ENCODE peak calls at places on chromosomes 3 and 15, in eight cellular contexts. G, L, U, E, S, Q, Z and T are unnamed samples.

GRCh38 chr15:25235391-25235790 is 203.4 kb downstream of the UBE3A start:
- DNase-seq in Q (no peak), Z (no peak), E (no peak), S (no peak), U (no peak), L (no peak), G (no peak), T (no peak)

GRCh38 chr3:194686816-194687637 is 1.3 kb downstream of the FAM43A start:
- DNase-seq in Z (peak), L (peak), E (peak), S (peak), Q (peak), U (peak), G (no peak), T (no peak)

GRCh38 chr3:128435058-128435457 is 31.6 kb downstream of the DNAJB8 start:
- DNase-seq in Z (no peak), U (peak), E (no peak), Q (no peak), L (no peak), G (peak), S (no peak), T (no peak)

GRCh38 chr15:64151727-64152506 is at the start of gene SNX22:
- DNase-seq in G (no peak), L (no peak), Q (no peak), E (no peak), U (peak), Z (no peak), S (no peak), T (no peak)

GRCh38 chr3:154430014-154430413 is at the start of gene GPR149:
- DNase-seq in S (no peak), G (no peak), E (peak), L (no peak), U (no peak), Q (no peak), Z (no peak), T (no peak)

GRCh38 chr3:49327485-49327884 is 12.4 kb downstream of the USP4 start:
- DNase-seq in Z (no peak), E (no peak), Q (no peak), S (no peak), U (no peak), G (no peak), L (no peak), T (no peak)

GRCh38 chr3:18988619-18989229 is 159.6 kb upstream of the KCNH8 start:
- DNase-seq in L (no peak), Q (peak), U (no peak), S (no peak), G (no peak), E (peak), Z (no peak), T (no peak)

GRCh38 chr3:13689373-13690265 is 140.7 kb downstream of the FBLN2 start:
- DNase-seq in E (no peak), L (no peak), Z (no peak), U (no peak), S (no peak), Q (no peak), G (no peak), T (no peak)

GRCh38 chr3:53691885-53692284 is 154.3 kb downstream of the CHDH start:
- DNase-seq in U (no peak), S (no peak), Z (no peak), G (no peak), L (no peak), Q (no peak), E (no peak), T (no peak)

GRCh38 chr15:55775316-55775715 is 32.4 kb upstream of the PRTG start:
- DNase-seq in S (no peak), E (no peak), Z (no peak), Q (no peak), G (peak), L (no peak), U (no peak), T (peak)

GRCh38 chr3:60079076-60079475 is 1029.3 kb upstream of the CFAP20DC start:
- DNase-seq in U (no peak), L (no peak), Z (no peak), E (no peak), S (no peak), G (no peak), Q (no peak), T (no peak)

GRCh38 chr3:100629728-100630127 is 20.3 kb downstream of the ADGRG7 start:
- DNase-seq in Z (no peak), E (no peak), U (no peak), G (no peak), S (no peak), Q (no peak), L (no peak), T (no peak)

GRCh38 chr3:66956740-66957139 is 41.4 kb upstream of the KBTBD8 start:
- DNase-seq in U (no peak), S (no peak), Z (no peak), E (no peak), L (no peak), Q (no peak), G (no peak), T (no peak)

GRCh38 chr3:120659285-120659684 is 22.8 kb downstream of the HGD start:
- DNase-seq in L (no peak), E (no peak), Z (no peak), S (no peak), U (no peak), Q (no peak), G (no peak), T (no peak)

GRCh38 chr3:42572278-42572677 is 9.5 kb downstream of the SEC22C start:
- DNase-seq in S (no peak), Z (no peak), G (no peak), L (peak), Q (peak), E (peak), U (no peak), T (no peak)

GRCh38 chr3:147038456-147038855 is 367.9 kb downstream of the ZIC4 start:
- DNase-seq in Z (no peak), U (no peak), S (no peak), Q (peak), G (no peak), L (no peak), E (no peak), T (peak)

GRCh38 chr3:52200981-52201679 is 3.2 kb downstream of the ALAS1 start:
- DNase-seq in U (no peak), Q (peak), Z (no peak), E (no peak), L (peak), S (no peak), G (no peak), T (no peak)

GRCh38 chr15:98888839-98889479 is 118.6 kb downstream of the PGPEP1L start:
- DNase-seq in U (no peak), G (no peak), Q (peak), E (peak), S (no peak), L (peak), Z (no peak), T (no peak)

GRCh38 chr3:160765211-160765610 is 9.2 kb downstream of the PPM1L start:
- DNase-seq in Z (no peak), G (no peak), Q (no peak), U (no peak), E (no peak), S (no peak), L (no peak), T (no peak)

GRCh38 chr3:141680620-141681389 is 57.3 kb upstream of the RNF7 start:
- DNase-seq in L (peak), Z (peak), S (peak), U (no peak), Q (peak), G (peak), E (peak), T (no peak)

GRCh38 chr15:76996526-76997401 is 1.8 kb downstream of the PSTPIP1 start:
- DNase-seq in Z (no peak), U (no peak), E (peak), S (peak), G (no peak), L (peak), Q (no peak), T (no peak)

GRCh38 chr15:74802862-74803447 is 9.7 kb upstream of the LMAN1L start:
- DNase-seq in S (no peak), U (no peak), E (no peak), Z (no peak), G (no peak), Q (no peak), L (no peak), T (no peak)

GRCh38 chr3:123521179-123521969 is 63.5 kb downstream of the HACD2 start:
- DNase-seq in G (no peak), E (peak), Z (no peak), L (peak), S (no peak), Q (peak), U (no peak), T (no peak)

GRCh38 chr3:159263750-159264561 is 462.1 kb downstream of the MFSD1 start:
- DNase-seq in U (no peak), Q (peak), S (no peak), E (peak), Z (peak), L (peak), G (no peak), T (no peak)

GRCh38 chr15:90839187-90840071 is 29.0 kb upstream of the FURIN start:
- DNase-seq in E (peak), Z (no peak), S (no peak), L (peak), G (peak), Q (peak), U (peak), T (no peak)

GRCh38 chr3:8565376-8565775 is 63.8 kb downstream of the LMCD1 start:
- DNase-seq in S (no peak), G (no peak), L (no peak), E (no peak), Q (no peak), U (no peak), Z (no peak), T (no peak)

GRCh38 chr15:88166330-88166993 is 90.1 kb downstream of the NTRK3 start:
- DNase-seq in U (no peak), L (no peak), E (peak), Z (peak), G (no peak), Q (peak), S (no peak), T (no peak)

GRCh38 chr15:84818221-84819131 is 1.3 kb downstream of the ALPK3 start:
- DNase-seq in Q (peak), G (no peak), S (no peak), Z (peak), E (peak), U (no peak), L (peak), T (no peak)

GRCh38 chr3:28950614-28951013 is 330.3 kb upstream of the RBMS3 start:
- DNase-seq in U (no peak), E (no peak), S (no peak), L (no peak), Q (no peak), G (no peak), Z (no peak), T (no peak)

GRCh38 chr3:170909129-170909903 is 879 bp upstream of the EIF5A2 start:
- DNase-seq in Z (no peak), E (peak), G (no peak), S (no peak), U (no peak), Q (peak), L (peak), T (peak)

GRCh38 chr3:138399766-138400165 is 34.6 kb upstream of the ESYT3 start:
- DNase-seq in Z (no peak), L (no peak), G (no peak), U (no peak), E (no peak), Q (no peak), S (no peak), T (no peak)

GRCh38 chr15:68818088-68818670 is 2.5 kb downstream of the ANP32A start:
- DNase-seq in E (peak), G (peak), Z (peak), Q (peak), S (peak), U (peak), L (peak), T (no peak)

DNA sequence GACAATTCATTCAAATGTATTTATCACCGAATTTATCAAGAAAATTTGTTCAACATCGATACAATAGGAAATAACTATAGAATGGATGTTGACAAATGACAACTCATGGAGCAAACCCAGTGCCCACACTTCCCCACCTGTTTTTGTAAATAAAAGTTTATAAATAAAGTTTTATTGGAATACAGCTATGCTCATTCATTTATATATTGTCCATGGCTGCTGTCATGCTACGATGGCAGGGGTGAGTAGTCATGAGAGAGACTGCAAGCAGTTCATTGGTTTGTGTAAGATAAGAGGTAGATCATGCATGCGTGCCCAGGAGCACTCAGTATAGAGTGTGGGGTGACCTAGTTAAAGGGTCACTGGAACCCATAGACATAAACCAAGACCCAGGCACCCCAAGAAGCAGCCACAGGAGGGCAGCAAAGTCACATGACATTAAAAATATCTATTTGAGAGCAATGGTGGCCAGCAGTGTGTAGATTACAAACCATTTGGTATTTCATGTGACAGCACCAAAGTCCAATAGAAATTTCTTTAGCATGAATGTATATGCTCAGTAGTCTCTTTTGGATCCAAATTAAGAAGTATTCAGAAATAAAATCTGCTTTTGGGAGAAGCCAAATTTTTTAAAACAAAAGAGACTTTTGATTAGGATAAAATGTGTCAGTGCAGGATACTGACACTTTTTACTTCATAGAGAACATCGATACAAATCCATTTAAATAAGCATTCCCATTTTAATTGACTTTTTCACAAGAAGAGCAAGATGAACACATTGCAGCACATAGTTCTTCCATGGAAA is 794.8 kb downstream of the MCTP2 start:
- DNase-seq in L (peak), U (peak), S (peak), Z (peak), Q (peak), E (peak), G (no peak), T (no peak)
- TF ChIP-seq CTCF in L (peak), U (no peak), S (peak), Z (peak), Q (peak), E (peak), G (no peak), T (peak)

GRCh38 chr15:101470548-101471239 is 18.8 kb downstream of the PCSK6 start:
- DNase-seq in U (no peak), G (no peak), Q (no peak), E (no peak), S (no peak), Z (no peak), L (no peak), T (no peak)
- H3K4me3 ChIP-seq in U (no peak), G (no peak), Q (no peak), E (no peak), S (peak), Z (no peak), L (no peak), T (no peak)

GRCh38 chr3:102745881-102746280 is 311.1 kb downstream of the ZPLD1 start:
- DNase-seq in E (no peak), Z (no peak), U (no peak), L (no peak), G (no peak), Q (peak), S (no peak), T (no peak)
- TF ChIP-seq CTCF in E (no peak), Z (no peak), U (no peak), L (no peak), G (no peak), Q (no peak), S (no peak), T (peak)

GRCh38 chr3:188944108-188944507 is 227.7 kb upstream of the TPRG1 start:
- DNase-seq in E (peak), Z (no peak), G (peak), Q (no peak), U (no peak), S (no peak), L (no peak), T (no peak)
- H3K4me3 ChIP-seq in E (no peak), Z (no peak), G (no peak), Q (no peak), U (no peak), S (no peak), L (no peak), T (no peak)

GRCh38 chr15:38769492-38769891 is 204.9 kb upstream of the RASGRP1 start:
- DNase-seq in U (no peak), Z (no peak), Q (no peak), S (no peak), G (no peak), L (no peak), E (no peak), T (no peak)

GRCh38 chr15:38768970-38769369 is 204.4 kb upstream of the RASGRP1 start:
- DNase-seq in G (no peak), E (peak), Q (peak), U (no peak), S (no peak), Z (peak), L (peak), T (no peak)
- TF ChIP-seq CTCF in G (no peak), E (peak), Q (peak), U (no peak), S (peak), Z (no peak), L (peak), T (peak)

GRCh38 chr3:186616299-186616617 is 3.4 kb downstream of the AHSG start:
- DNase-seq in L (no peak), S (no peak), G (no peak), U (no peak), E (no peak), Z (no peak), Q (no peak), T (no peak)

GRCh38 chr3:186612721-186613636 is at the start of gene AHSG:
- DNase-seq in Q (no peak), E (no peak), L (no peak), G (no peak), U (no peak), Z (no peak), S (no peak), T (no peak)

GRCh38 chr3:186614266-186614596 is 1.4 kb downstream of the AHSG start:
- DNase-seq in S (no peak), Q (no peak), Z (no peak), E (no peak), G (no peak), L (no peak), U (no peak), T (no peak)

GRCh38 chr3:186613637-186614265 is 891 bp downstream of the AHSG start:
- DNase-seq in L (no peak), Q (peak), Z (no peak), U (no peak), E (no peak), S (no peak), G (no peak), T (no peak)

DNA sequence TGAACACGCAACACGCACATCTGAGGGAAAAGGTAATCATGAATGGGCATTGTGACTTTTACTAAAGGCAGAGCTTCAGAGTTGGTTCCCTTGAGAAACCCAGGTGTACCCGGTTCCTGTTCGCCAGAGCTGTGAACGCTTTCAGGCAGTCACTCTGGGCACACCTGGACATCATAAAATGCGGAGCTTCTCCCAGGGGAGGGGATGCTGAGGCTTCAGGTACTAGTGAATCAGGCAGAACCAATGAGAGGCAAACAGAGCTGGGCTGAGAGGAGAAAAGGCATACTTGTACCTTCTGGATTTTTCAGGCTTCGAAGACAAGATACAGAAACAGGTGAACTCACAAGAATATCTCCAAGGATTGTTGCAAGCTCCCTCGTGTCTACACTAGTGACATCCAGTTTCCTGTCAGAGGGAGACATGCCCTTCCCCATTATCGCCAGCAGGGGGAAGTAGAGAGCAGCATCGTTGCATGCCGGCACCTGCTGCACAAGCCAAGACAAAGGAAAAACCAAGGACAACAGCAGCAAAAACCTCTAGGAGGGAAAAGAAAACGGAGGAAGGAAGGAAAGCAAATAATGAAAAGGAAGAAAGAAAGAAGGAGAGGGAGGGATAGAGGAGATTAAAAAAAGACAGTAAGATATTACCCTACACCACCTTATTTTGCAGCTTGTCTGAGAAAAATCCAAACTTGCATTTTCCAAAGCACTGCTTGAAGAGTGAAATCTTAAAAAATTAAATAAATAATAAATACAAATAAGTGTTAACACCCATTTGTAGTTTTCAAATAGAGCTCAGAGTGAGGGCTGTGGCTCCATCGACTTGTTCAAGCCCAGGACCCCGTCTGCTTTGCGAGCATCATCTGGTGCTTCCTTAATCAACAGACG is 2.0 kb downstream of the AHSG start:
- DNase-seq in S (peak), L (peak), Z (peak), Q (peak), E (peak), G (peak), U (peak), T (peak)
- H3K4me3 ChIP-seq in S (no peak), L (no peak), Z (no peak), Q (no peak), E (no peak), G (no peak), U (no peak), T (no peak)

GRCh38 chr3:140470211-140470610 is 207.7 kb upstream of the TRIM42 start:
- DNase-seq in G (no peak), S (no peak), U (no peak), L (no peak), Z (no peak), Q (no peak), E (no peak), T (no peak)
- TF ChIP-seq CTCF in G (no peak), S (no peak), U (no peak), L (no peak), Z (no peak), Q (no peak), E (no peak), T (no peak)

DNA sequence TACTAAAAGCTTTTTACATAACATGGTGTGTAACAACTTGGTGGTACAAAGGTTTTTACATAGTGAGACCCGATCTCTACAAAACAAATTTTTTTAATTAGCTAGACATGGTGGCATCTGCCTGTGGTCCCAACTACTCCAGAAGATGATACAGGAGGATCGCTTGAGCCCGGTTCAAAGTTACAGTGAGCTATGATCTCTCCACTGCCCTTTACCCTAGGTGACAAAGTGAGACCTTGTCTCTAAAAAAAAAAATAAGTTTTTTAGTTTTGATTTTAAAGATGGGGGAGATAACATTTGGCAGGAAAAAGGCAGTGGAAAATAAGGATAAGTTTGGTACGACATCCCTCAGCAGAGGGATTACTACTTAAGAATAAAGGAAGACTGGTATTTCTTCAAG is 5.9 kb downstream of the FAM162A start:
- DNase-seq in S (no peak), L (no peak), Q (no peak), U (no peak), E (no peak), G (no peak), Z (no peak), T (no peak)
- H3K4me3 ChIP-seq in S (no peak), L (no peak), Q (no peak), U (no peak), E (no peak), G (no peak), Z (no peak), T (no peak)